ENCODE peak calls at places on chromosomes 4 and X, in five cellular contexts. One of them, this sample, is unnamed.
A peak's percentile ranks its signal among the peaks of the same experiment; 100 is the strongest.

GRCh38 chrX:35499071-35499862 is 298.9 kb upstream of the MAGEB16 start:
- DNase-seq in GM23248: no peak
- DNase-seq in neuronal stem cell: no peak
- DNase-seq in prostate gland: no peak
- DNase-seq in transverse colon: no peak
- DNase-seq in this sample: no peak

GRCh38 chr4:74624351-74625151 is 169.8 kb downstream of the BTC start:
- DNase-seq in GM23248: peak; percentile 85
- DNase-seq in neuronal stem cell: no peak
- DNase-seq in prostate gland: no peak
- DNase-seq in transverse colon: no peak
- DNase-seq in this sample: no peak

GRCh38 chr4:118586357-118586790 is 98.8 kb upstream of the METTL14 start:
- DNase-seq in GM23248: peak; percentile 13
- DNase-seq in neuronal stem cell: no peak
- DNase-seq in prostate gland: no peak
- DNase-seq in transverse colon: no peak
- DNase-seq in this sample: no peak

GRCh38 chr4:2443986-2444740 is 24.7 kb upstream of the RNF4 start:
- DNase-seq in GM23248: no peak
- DNase-seq in neuronal stem cell: no peak
- DNase-seq in prostate gland: no peak
- DNase-seq in transverse colon: no peak
- DNase-seq in this sample: no peak

GRCh38 chr4:9952415-9952950 is 68.8 kb downstream of the SLC2A9 start:
- DNase-seq in GM23248: no peak
- DNase-seq in neuronal stem cell: no peak
- DNase-seq in prostate gland: no peak
- DNase-seq in transverse colon: no peak
- DNase-seq in this sample: no peak

GRCh38 chr4:58275856-58276255 is 1165.7 kb upstream of the IGFBP7 start:
- DNase-seq in GM23248: no peak
- DNase-seq in neuronal stem cell: no peak
- DNase-seq in prostate gland: no peak
- DNase-seq in transverse colon: no peak
- DNase-seq in this sample: no peak

GRCh38 chr4:73275318-73275654 is 16.7 kb upstream of the ANKRD17 start:
- DNase-seq in GM23248: no peak
- DNase-seq in neuronal stem cell: no peak
- DNase-seq in prostate gland: peak; percentile 23
- DNase-seq in transverse colon: no peak
- DNase-seq in this sample: no peak

GRCh38 chr4:189092596-189092995 is 848.1 kb upstream of the FRG1 start:
- DNase-seq in GM23248: peak; percentile 4
- DNase-seq in neuronal stem cell: no peak
- DNase-seq in prostate gland: no peak
- DNase-seq in transverse colon: no peak
- DNase-seq in this sample: no peak

GRCh38 chr4:104491396-104491821 is 3.3 kb downstream of the CXXC4 start:
- DNase-seq in GM23248: peak; percentile 28
- DNase-seq in neuronal stem cell: peak; percentile 69
- DNase-seq in prostate gland: peak; percentile 36
- DNase-seq in transverse colon: peak; percentile 47
- DNase-seq in this sample: no peak

GRCh38 chr4:25117274-25117673 is 43.0 kb downstream of the SEPSECS start:
- DNase-seq in GM23248: no peak
- DNase-seq in neuronal stem cell: no peak
- DNase-seq in prostate gland: no peak
- DNase-seq in transverse colon: no peak
- DNase-seq in this sample: no peak

GRCh38 chrX:71846429-71846828 is 64.2 kb upstream of the NHSL2 start:
- DNase-seq in GM23248: peak; percentile 33
- DNase-seq in neuronal stem cell: no peak
- DNase-seq in prostate gland: no peak
- DNase-seq in transverse colon: no peak
- DNase-seq in this sample: no peak

GRCh38 chrX:50458483-50458882 is 12.1 kb downstream of the DGKK start:
- DNase-seq in GM23248: no peak
- DNase-seq in neuronal stem cell: no peak
- DNase-seq in prostate gland: no peak
- DNase-seq in transverse colon: no peak
- DNase-seq in this sample: no peak

GRCh38 chrX:50452782-50453181 is 17.8 kb downstream of the DGKK start:
- DNase-seq in GM23248: no peak
- DNase-seq in neuronal stem cell: no peak
- DNase-seq in prostate gland: no peak
- DNase-seq in transverse colon: no peak
- DNase-seq in this sample: no peak

GRCh38 chrX:50459615-50460014 is 11.0 kb downstream of the DGKK start:
- DNase-seq in GM23248: no peak
- DNase-seq in neuronal stem cell: no peak
- DNase-seq in prostate gland: no peak
- DNase-seq in transverse colon: no peak
- DNase-seq in this sample: no peak

GRCh38 chrX:50456712-50457484 is 13.7 kb downstream of the DGKK start:
- DNase-seq in GM23248: no peak
- DNase-seq in neuronal stem cell: no peak
- DNase-seq in prostate gland: no peak
- DNase-seq in transverse colon: no peak
- DNase-seq in this sample: no peak
- H3K4me1 ChIP-seq in GM23248: no peaks in the 10 kb centered on the region
- H3K4me1 ChIP-seq in neuronal stem cell: no peaks in the 10 kb centered on the region
- H3K4me1 ChIP-seq in prostate gland: no peaks in the 10 kb centered on the region
- H3K4me1 ChIP-seq in transverse colon: no peaks in the 10 kb centered on the region
- H3K4me1 ChIP-seq in this sample: no peaks in the 10 kb centered on the region

GRCh38 chrX:11472381-11472780 is 179.2 kb downstream of the AMELX start:
- DNase-seq in GM23248: peak; percentile 28
- DNase-seq in neuronal stem cell: no peak
- DNase-seq in prostate gland: no peak
- DNase-seq in transverse colon: no peak
- DNase-seq in this sample: no peak

GRCh38 chrX:11474021-11474420 is 180.8 kb downstream of the AMELX start:
- DNase-seq in GM23248: no peak
- DNase-seq in neuronal stem cell: no peak
- DNase-seq in prostate gland: no peak
- DNase-seq in transverse colon: no peak
- DNase-seq in this sample: no peak

GRCh38 chrX:11472879-11473278 is 179.7 kb downstream of the AMELX start:
- DNase-seq in GM23248: no peak
- DNase-seq in neuronal stem cell: no peak
- DNase-seq in prostate gland: no peak
- DNase-seq in transverse colon: no peak
- DNase-seq in this sample: no peak

GRCh38 chrX:11478036-11478435 is 184.8 kb downstream of the AMELX start:
- DNase-seq in GM23248: no peak
- DNase-seq in neuronal stem cell: no peak
- DNase-seq in prostate gland: no peak
- DNase-seq in transverse colon: no peak
- DNase-seq in this sample: no peak

DNA sequence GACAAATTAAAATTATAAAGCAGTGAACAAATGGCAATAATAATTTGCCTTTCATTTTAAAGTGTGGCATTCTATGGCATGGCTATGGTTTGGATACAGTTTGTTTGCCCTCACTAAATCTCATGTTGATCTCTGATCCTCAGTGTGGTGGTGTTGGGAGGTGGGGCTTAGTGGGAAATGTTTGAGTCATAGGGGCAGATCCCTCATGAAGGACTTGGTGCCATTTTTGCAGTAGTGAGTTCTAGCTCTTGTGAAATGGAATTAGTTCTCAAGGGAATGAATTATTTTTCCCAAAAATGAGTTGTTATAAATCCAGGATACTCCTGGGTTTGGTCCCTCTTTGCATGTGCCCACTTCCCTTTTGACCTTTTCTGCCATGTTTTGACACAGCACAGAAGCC is 181.4 kb downstream of the AMELX start:
- DNase-seq in GM23248: peak; percentile 3
- DNase-seq in neuronal stem cell: no peak
- DNase-seq in prostate gland: no peak
- DNase-seq in transverse colon: no peak
- DNase-seq in this sample: no peak
- H3K4me1 ChIP-seq in GM23248: peaks cover 19% of the 10 kb centered on the region
- H3K4me1 ChIP-seq in neuronal stem cell: peaks cover 5% of the 10 kb centered on the region
- H3K4me1 ChIP-seq in prostate gland: no peaks in the 10 kb centered on the region
- H3K4me1 ChIP-seq in transverse colon: no peaks in the 10 kb centered on the region
- H3K4me1 ChIP-seq in this sample: no peaks in the 10 kb centered on the region

GRCh38 chr4:71004281-71004851 is 10.9 kb downstream of the DCK start:
- DNase-seq in GM23248: no peak
- DNase-seq in neuronal stem cell: no peak
- DNase-seq in prostate gland: no peak
- DNase-seq in transverse colon: peak; percentile 49
- DNase-seq in this sample: no peak
- H3K4me1 ChIP-seq in GM23248: peaks cover 10% of the 10 kb centered on the region
- H3K4me1 ChIP-seq in neuronal stem cell: no peaks in the 10 kb centered on the region
- H3K4me1 ChIP-seq in prostate gland: no peaks in the 10 kb centered on the region
- H3K4me1 ChIP-seq in transverse colon: peaks cover 16% of the 10 kb centered on the region
- H3K4me1 ChIP-seq in this sample: no peaks in the 10 kb centered on the region

DNA sequence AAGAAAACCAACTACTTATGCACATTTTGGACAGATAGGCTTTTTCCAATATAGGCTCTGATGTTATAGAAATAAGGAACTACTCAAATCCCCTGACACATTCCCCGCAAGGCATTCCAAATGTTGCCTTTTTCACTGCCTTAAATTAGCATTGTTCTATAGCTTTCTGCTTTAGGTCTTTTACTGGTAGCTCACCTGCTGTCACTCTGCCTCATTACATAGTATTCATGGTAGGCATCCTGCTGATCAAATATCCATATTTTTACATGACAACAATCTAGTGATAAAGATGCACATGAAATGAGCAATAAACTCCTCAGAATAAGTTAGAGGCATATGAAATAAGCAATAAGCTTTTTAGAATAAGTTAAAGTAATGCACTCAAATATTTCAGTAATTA is 542.7 kb downstream of the FAM133A start:
- DNase-seq in GM23248: no peak
- DNase-seq in neuronal stem cell: no peak
- DNase-seq in prostate gland: no peak
- DNase-seq in transverse colon: no peak
- DNase-seq in this sample: no peak
- H3K4me1 ChIP-seq in GM23248: no peaks in the 10 kb centered on the region
- H3K4me1 ChIP-seq in neuronal stem cell: no peaks in the 10 kb centered on the region
- H3K4me1 ChIP-seq in prostate gland: no peaks in the 10 kb centered on the region
- H3K4me1 ChIP-seq in transverse colon: no peaks in the 10 kb centered on the region
- H3K4me1 ChIP-seq in this sample: no peaks in the 10 kb centered on the region

GRCh38 chrX:11105080-11105479 is 6.1 kb upstream of the HCCS start:
- DNase-seq in GM23248: peak; percentile 46
- DNase-seq in neuronal stem cell: no peak
- DNase-seq in prostate gland: no peak
- DNase-seq in transverse colon: no peak
- DNase-seq in this sample: no peak

GRCh38 chrX:11103006-11103405 is 8.1 kb upstream of the HCCS start:
- DNase-seq in GM23248: no peak
- DNase-seq in neuronal stem cell: no peak
- DNase-seq in prostate gland: no peak
- DNase-seq in transverse colon: no peak
- DNase-seq in this sample: no peak

GRCh38 chrX:11099465-11099864 is 11.7 kb upstream of the HCCS start:
- DNase-seq in GM23248: no peak
- DNase-seq in neuronal stem cell: no peak
- DNase-seq in prostate gland: no peak
- DNase-seq in transverse colon: no peak
- DNase-seq in this sample: no peak

GRCh38 chrX:11100281-11101035 is 10.7 kb upstream of the HCCS start:
- DNase-seq in GM23248: peak; percentile 75
- DNase-seq in neuronal stem cell: peak; percentile 31
- DNase-seq in prostate gland: peak; percentile 36
- DNase-seq in transverse colon: peak; percentile 20
- DNase-seq in this sample: no peak

DNA sequence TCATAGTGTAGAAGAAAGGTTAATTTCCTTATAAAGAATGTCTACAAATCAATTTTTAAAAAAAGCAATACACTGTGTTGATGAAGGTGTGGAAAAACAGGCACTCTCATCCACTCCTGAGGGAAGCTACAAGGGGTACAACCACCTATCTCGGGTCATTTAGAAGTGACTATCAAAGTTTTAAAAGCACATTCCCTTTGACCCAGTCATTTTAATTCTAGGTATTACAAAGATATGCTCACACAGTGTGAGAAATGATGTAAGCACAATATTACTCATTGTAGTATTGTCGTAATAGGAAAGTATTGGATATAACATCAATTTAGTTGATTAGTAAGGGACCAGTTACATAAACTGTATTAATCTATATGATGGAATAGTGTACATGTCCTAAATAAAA is 7.4 kb upstream of the HCCS start:
- DNase-seq in GM23248: peak; percentile 10
- DNase-seq in neuronal stem cell: no peak
- DNase-seq in prostate gland: no peak
- DNase-seq in transverse colon: no peak
- DNase-seq in this sample: no peak
- H3K4me1 ChIP-seq in GM23248: peaks cover 6% of the 10 kb centered on the region
- H3K4me1 ChIP-seq in neuronal stem cell: peaks cover 5% of the 10 kb centered on the region
- H3K4me1 ChIP-seq in prostate gland: no peaks in the 10 kb centered on the region
- H3K4me1 ChIP-seq in transverse colon: peaks cover 5% of the 10 kb centered on the region
- H3K4me1 ChIP-seq in this sample: no peaks in the 10 kb centered on the region

DNA sequence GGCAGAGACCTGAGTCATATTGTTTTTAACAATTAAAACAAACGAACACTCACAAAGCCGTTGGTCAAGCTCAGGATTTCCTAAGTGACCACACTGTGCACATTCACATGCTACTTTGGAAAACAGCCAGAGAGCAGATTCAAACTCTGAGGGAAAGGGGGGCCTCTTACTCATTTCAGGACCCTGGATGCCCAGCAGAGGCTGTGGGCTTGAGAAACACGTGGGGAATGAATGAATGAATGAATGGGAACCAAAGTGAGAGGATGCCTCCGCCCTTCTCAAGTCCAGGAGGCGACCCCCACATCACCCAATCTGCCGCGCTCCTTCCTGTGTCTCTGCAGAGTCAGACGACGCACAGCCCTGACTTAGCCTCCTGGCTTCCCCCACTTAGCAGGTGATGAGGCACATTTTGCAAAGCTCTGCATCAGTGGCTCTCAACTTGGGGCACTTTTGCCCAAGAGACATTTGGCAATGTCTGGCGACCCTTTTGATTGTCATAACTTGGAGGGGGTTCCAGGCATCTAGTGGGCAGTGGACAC is 76.0 kb downstream of the ABLIM2 start:
- DNase-seq in GM23248: no peak
- DNase-seq in neuronal stem cell: no peak
- DNase-seq in prostate gland: no peak
- DNase-seq in transverse colon: no peak
- DNase-seq in this sample: no peak
- H3K4me1 ChIP-seq in GM23248: no peaks in the 10 kb centered on the region
- H3K4me1 ChIP-seq in neuronal stem cell: peaks cover 20% of the 10 kb centered on the region
- H3K4me1 ChIP-seq in prostate gland: no peaks in the 10 kb centered on the region
- H3K4me1 ChIP-seq in transverse colon: peaks cover 9% of the 10 kb centered on the region
- H3K4me1 ChIP-seq in this sample: no peaks in the 10 kb centered on the region

GRCh38 chr4:128068927-128069326 is 7.8 kb downstream of the LARP1B start:
- DNase-seq in GM23248: peak; percentile 35
- DNase-seq in neuronal stem cell: no peak
- DNase-seq in prostate gland: no peak
- DNase-seq in transverse colon: no peak
- DNase-seq in this sample: no peak
- H3K4me1 ChIP-seq in GM23248: no peaks in the 10 kb centered on the region
- H3K4me1 ChIP-seq in neuronal stem cell: no peaks in the 10 kb centered on the region
- H3K4me1 ChIP-seq in prostate gland: no peaks in the 10 kb centered on the region
- H3K4me1 ChIP-seq in transverse colon: peaks cover 6% of the 10 kb centered on the region
- H3K4me1 ChIP-seq in this sample: no peaks in the 10 kb centered on the region

GRCh38 chrX:12974217-12974796 is 603 bp upstream of the TMSB4X start:
- DNase-seq in GM23248: peak; percentile 79
- DNase-seq in neuronal stem cell: peak; percentile 20
- DNase-seq in prostate gland: no peak
- DNase-seq in transverse colon: peak; percentile 74
- DNase-seq in this sample: peak; percentile 32
- H3K4me1 ChIP-seq in GM23248: peaks cover 16% of the 10 kb centered on the region
- H3K4me1 ChIP-seq in neuronal stem cell: peaks cover 13% of the 10 kb centered on the region
- H3K4me1 ChIP-seq in prostate gland: no peaks in the 10 kb centered on the region
- H3K4me1 ChIP-seq in transverse colon: peaks cover 5% of the 10 kb centered on the region
- H3K4me1 ChIP-seq in this sample: no peaks in the 10 kb centered on the region

This sample was measured in breast epithelium.